ENCODE peak calls at places on chromosomes 7 and 10, in eight cellular contexts. N, S, W, E, Y, M, D and P are unnamed samples.

GRCh38 chr10:63711361-63711760 is 190.2 kb downstream of the REEP3 start:
- DNase-seq in N (peak), S (peak), W (no peak), E (no peak), Y (peak), M (no peak), D (no peak), P (no peak)

GRCh38 chr7:74215921-74216320 is 6.1 kb downstream of the LAT2 start:
- DNase-seq in N (no peak), S (no peak), W (no peak), E (no peak), Y (no peak), M (no peak), D (no peak), P (no peak)

GRCh38 chr7:151999337-152000090 is 26.0 kb upstream of the GALNT11 start:
- DNase-seq in N (no peak), S (no peak), W (no peak), E (peak), Y (no peak), M (no peak), D (no peak), P (no peak)

GRCh38 chr10:105071980-105072379 is 430.9 kb downstream of the SORCS3 start:
- DNase-seq in N (no peak), S (no peak), W (no peak), E (no peak), Y (no peak), M (no peak), D (no peak), P (no peak)

GRCh38 chr10:123204127-123204461 is 49.9 kb downstream of the BUB3 start:
- DNase-seq in N (no peak), S (no peak), W (no peak), E (no peak), Y (no peak), M (no peak), D (no peak), P (no peak)

GRCh38 chr7:90916319-90916718 is 320.2 kb downstream of the CDK14 start:
- DNase-seq in N (no peak), S (no peak), W (no peak), E (no peak), Y (no peak), M (no peak), D (no peak), P (no peak)

GRCh38 chr7:127751723-127752448 is 99.9 kb downstream of the SND1 start:
- DNase-seq in N (peak), S (no peak), W (no peak), E (peak), Y (no peak), M (no peak), D (no peak), P (no peak)

GRCh38 chr10:30231071-30231652 is 117.9 kb downstream of the MTPAP start:
- DNase-seq in N (no peak), S (no peak), W (no peak), E (no peak), Y (no peak), M (no peak), D (no peak), P (no peak)

GRCh38 chr10:113550365-113550764 is 2.5 kb upstream of the HABP2 start:
- DNase-seq in N (no peak), S (no peak), W (no peak), E (peak), Y (peak), M (no peak), D (peak), P (peak)

GRCh38 chr7:28269700-28270361 is 89.2 kb upstream of the JAZF1 start:
- DNase-seq in N (no peak), S (no peak), W (no peak), E (no peak), Y (no peak), M (no peak), D (no peak), P (no peak)

GRCh38 chr7:94301024-94301588 is 93.6 kb upstream of the COL1A2 start:
- DNase-seq in N (peak), S (peak), W (peak), E (peak), Y (peak), M (no peak), D (peak), P (peak)

GRCh38 chr10:132407846-132408278 is 10.9 kb downstream of the PWWP2B start:
- DNase-seq in N (peak), S (no peak), W (no peak), E (peak), Y (peak), M (no peak), D (peak), P (peak)

GRCh38 chr10:117360016-117360415 is 15.2 kb downstream of the PDZD8 start:
- DNase-seq in N (no peak), S (no peak), W (no peak), E (peak), Y (peak), M (no peak), D (no peak), P (no peak)

GRCh38 chr10:51422311-51423120 is 276.9 kb downstream of the CSTF2T start:
- DNase-seq in N (peak), S (peak), W (peak), E (peak), Y (peak), M (no peak), D (no peak), P (no peak)

GRCh38 chr10:3805227-3805790 is 20.3 kb upstream of the KLF6 start:
- DNase-seq in N (no peak), S (no peak), W (peak), E (peak), Y (peak), M (no peak), D (peak), P (no peak)

GRCh38 chr10:16915308-16915707 is 98.1 kb upstream of the RSU1 start:
- DNase-seq in N (no peak), S (no peak), W (peak), E (no peak), Y (no peak), M (no peak), D (no peak), P (no peak)

GRCh38 chr7:110922906-110923305 is 168.0 kb upstream of the LRRN3 start:
- DNase-seq in N (no peak), S (no peak), W (no peak), E (peak), Y (peak), M (no peak), D (peak), P (peak)

GRCh38 chr10:42827201-42827600 is 44.6 kb downstream of the BMS1 start:
- DNase-seq in N (no peak), S (no peak), W (no peak), E (no peak), Y (no peak), M (no peak), D (no peak), P (no peak)

GRCh38 chr7:135768990-135769389 is 20.4 kb upstream of the FAM180A start:
- DNase-seq in N (peak), S (no peak), W (no peak), E (no peak), Y (no peak), M (no peak), D (no peak), P (no peak)

GRCh38 chr10:77700086-77700485 is 62.5 kb upstream of the KCNMA1 start:
- DNase-seq in N (no peak), S (no peak), W (no peak), E (no peak), Y (peak), M (no peak), D (no peak), P (no peak)

GRCh38 chr7:108324053-108325038 is 131.9 kb downstream of the NRCAM start:
- DNase-seq in N (no peak), S (no peak), W (no peak), E (no peak), Y (no peak), M (no peak), D (no peak), P (no peak)

GRCh38 chr7:28732037-28732869 is 225.9 kb downstream of the TRIL start:
- DNase-seq in N (peak), S (no peak), W (no peak), E (peak), Y (peak), M (no peak), D (no peak), P (no peak)

GRCh38 chr7:538764-539685 is 19.4 kb upstream of the PDGFA start:
- DNase-seq in N (peak), S (no peak), W (no peak), E (no peak), Y (peak), M (no peak), D (peak), P (no peak)

GRCh38 chr10:30553018-30553624 is 76.4 kb downstream of the LYZL2 start:
- DNase-seq in N (no peak), S (no peak), W (peak), E (no peak), Y (no peak), M (no peak), D (no peak), P (no peak)

GRCh38 chr10:55786461-55786860 is 574.6 kb downstream of the ZWINT start:
- DNase-seq in N (no peak), S (no peak), W (no peak), E (no peak), Y (no peak), M (no peak), D (no peak), P (no peak)

GRCh38 chr10:112985701-112986510 is 35.9 kb downstream of the TCF7L2 start:
- DNase-seq in N (no peak), S (no peak), W (no peak), E (peak), Y (no peak), M (no peak), D (no peak), P (no peak)

GRCh38 chr7:20220824-20221547 is 3.8 kb upstream of the MACC1 start:
- DNase-seq in N (no peak), S (no peak), W (peak), E (peak), Y (peak), M (no peak), D (no peak), P (no peak)

GRCh38 chr7:94145602-94146001 is 141.4 kb upstream of the BET1 start:
- DNase-seq in N (no peak), S (no peak), W (no peak), E (peak), Y (no peak), M (no peak), D (no peak), P (no peak)

GRCh38 chr7:45921699-45922519 is 837 bp upstream of the IGFBP3 start:
- DNase-seq in N (peak), S (peak), W (no peak), E (peak), Y (peak), M (no peak), D (no peak), P (no peak)

GRCh38 chr10:78205457-78205856 is 171.8 kb downstream of the RPS24 start:
- DNase-seq in N (no peak), S (no peak), W (no peak), E (no peak), Y (no peak), M (no peak), D (no peak), P (no peak)

GRCh38 chr7:15305002-15305600 is 256.7 kb downstream of the AGMO start:
- DNase-seq in N (no peak), S (no peak), W (peak), E (peak), Y (peak), M (no peak), D (no peak), P (peak)

GRCh38 chr7:151139071-151139521 is 28.4 kb downstream of the GBX1 start:
- DNase-seq in N (peak), S (no peak), W (no peak), E (no peak), Y (no peak), M (no peak), D (no peak), P (no peak)

GRCh38 chr10:33547976-33548375 is 213.5 kb upstream of the NRP1 start:
- DNase-seq in N (no peak), S (no peak), W (no peak), E (no peak), Y (no peak), M (no peak), D (no peak), P (no peak)

GRCh38 chr10:78277734-78278404 is 244.2 kb downstream of the RPS24 start:
- DNase-seq in N (peak), S (peak), W (no peak), E (peak), Y (peak), M (peak), D (no peak), P (no peak)

GRCh38 chr10:96073722-96074121 is 30.3 kb downstream of the CCNJ start:
- DNase-seq in N (no peak), S (no peak), W (peak), E (peak), Y (peak), M (no peak), D (peak), P (peak)

GRCh38 chr7:111835066-111835465 is 272.8 kb upstream of the IMMP2L start:
- DNase-seq in N (no peak), S (no peak), W (no peak), E (peak), Y (peak), M (no peak), D (peak), P (no peak)

GRCh38 chr10:3668276-3668960 is 116.6 kb downstream of the KLF6 start:
- DNase-seq in N (no peak), S (no peak), W (peak), E (peak), Y (no peak), M (no peak), D (peak), P (peak)

GRCh38 chr7:36158321-36158605 is 5.2 kb downstream of the EEPD1 start:
- DNase-seq in N (no peak), S (no peak), W (no peak), E (no peak), Y (peak), M (no peak), D (no peak), P (no peak)
- H3K27ac ChIP-seq in N (no peak), S (no peak), W (no peak), E (no peak), Y (peak), M (no peak), D (no peak), P (peak)

GRCh38 chr7:121069346-121070100 is 81.0 kb downstream of the CPED1 start:
- DNase-seq in N (no peak), S (peak), W (peak), E (peak), Y (peak), M (no peak), D (no peak), P (no peak)
- H3K27ac ChIP-seq in N (peak), S (peak), W (peak), E (no peak), Y (no peak), M (no peak), D (no peak), P (no peak)

GRCh38 chr7:123675092-123675473 is 19.4 kb downstream of the LMOD2 start:
- DNase-seq in N (no peak), S (no peak), W (no peak), E (peak), Y (no peak), M (no peak), D (no peak), P (no peak)

GRCh38 chr7:123674399-123675091 is 18.9 kb downstream of the LMOD2 start:
- DNase-seq in N (no peak), S (no peak), W (no peak), E (peak), Y (no peak), M (no peak), D (peak), P (peak)

GRCh38 chr7:123669485-123669884 is 13.8 kb downstream of the LMOD2 start:
- DNase-seq in N (no peak), S (no peak), W (no peak), E (no peak), Y (no peak), M (no peak), D (no peak), P (no peak)

GRCh38 chr7:123673752-123674398 is 18.2 kb downstream of the LMOD2 start:
- DNase-seq in N (no peak), S (no peak), W (no peak), E (no peak), Y (no peak), M (no peak), D (no peak), P (no peak)

GRCh38 chr7:123673137-123673732 is 17.6 kb downstream of the LMOD2 start:
- DNase-seq in N (no peak), S (no peak), W (no peak), E (no peak), Y (no peak), M (no peak), D (peak), P (no peak)
- H3K27ac ChIP-seq in N (peak), S (no peak), W (no peak), E (no peak), Y (no peak), M (no peak), D (no peak), P (peak)

DNA sequence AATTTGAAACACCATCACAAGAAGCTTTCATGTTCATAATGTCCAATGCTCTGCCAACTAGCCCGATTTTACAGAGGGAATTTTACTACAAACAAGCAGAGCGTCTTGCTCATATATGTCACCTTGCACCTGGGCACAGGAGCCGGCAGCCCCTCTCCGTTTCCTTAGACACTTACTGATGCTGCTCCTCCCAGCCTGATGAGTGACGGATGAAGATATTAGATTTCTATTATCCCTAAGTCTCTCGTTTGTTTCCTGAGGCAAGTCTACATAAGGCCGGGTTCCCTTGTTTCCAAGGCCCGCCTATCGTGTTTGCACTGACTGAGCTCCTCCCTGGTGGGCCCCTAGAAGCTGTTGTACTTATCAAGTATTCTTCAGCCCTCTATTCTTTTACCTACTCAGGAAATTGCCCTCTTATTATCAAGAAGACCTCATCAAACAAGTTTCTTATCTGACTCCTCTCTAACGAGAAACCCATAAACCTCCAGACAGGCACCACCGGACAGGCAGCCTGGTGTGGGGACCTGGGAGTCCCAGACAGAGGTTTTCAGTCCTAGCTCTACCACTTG is 18.5 kb downstream of the SH3PXD2A start:
- DNase-seq in N (no peak), S (peak), W (no peak), E (no peak), Y (no peak), M (no peak), D (no peak), P (no peak)
- H3K27ac ChIP-seq in N (no peak), S (no peak), W (no peak), E (no peak), Y (no peak), M (no peak), D (no peak), P (peak)